ENCODE peak calls at places on chromosomes 7 and 10, in ten cellular contexts. N is ascending aorta, Y is mammary epithelial cell, A is Peyer's patch, R is GM12865, F is pancreas, J is fibroblast of the aortic adventitia, Q is fibroblast of pulmonary artery, U is cardiac muscle cell, H is spleen. G is an unnamed sample.

GRCh38 chr10:22461891-22462290 is 116.6 kb downstream of the SPAG6 start:
- DNase-seq in F (no peak), A (no peak), N (no peak), R (no peak), J (no peak), Y (no peak), Q (no peak), U (no peak), H (no peak), G (no peak)

GRCh38 chr7:96241834-96242233 is 80.1 kb downstream of the SLC25A13 start:
- DNase-seq in J (no peak), H (no peak), F (no peak), A (no peak), N (no peak), R (no peak), U (no peak), Q (no peak), Y (no peak), G (no peak)

GRCh38 chr7:137943132-137943551 is 58.7 kb downstream of the CREB3L2 start:
- DNase-seq in Q (peak; percentile 96), U (no peak), F (no peak), N (peak; percentile 83), H (no peak), A (peak; percentile 62), R (no peak), Y (no peak), J (peak; percentile 96), G (no peak)

GRCh38 chr10:123380491-123381085 is 226.4 kb downstream of the BUB3 start:
- DNase-seq in N (no peak), H (no peak), J (peak; percentile 67), Q (peak; percentile 34), A (no peak), U (no peak), Y (peak; percentile 32), F (no peak), R (peak; percentile 38), G (no peak)

GRCh38 chr10:77045046-77045445 is 592.6 kb downstream of the KCNMA1 start:
- DNase-seq in Q (no peak), H (no peak), J (no peak), N (no peak), R (no peak), F (no peak), A (no peak), U (no peak), Y (no peak), G (no peak)

GRCh38 chr10:1670541-1671365 is 66.6 kb downstream of the ADARB2 start:
- DNase-seq in Y (no peak), A (peak; percentile 36), Q (no peak), J (no peak), F (no peak), H (peak; percentile 73), U (no peak), N (no peak), R (no peak), G (no peak)

GRCh38 chr10:101827919-101828600 is 9.8 kb upstream of the OGA start:
- DNase-seq in Y (no peak), Q (no peak), F (no peak), H (peak; percentile 65), J (no peak), U (no peak), A (no peak), R (no peak), N (peak; percentile 46), G (no peak)

GRCh38 chr10:128861018-128861565 is 605.9 kb upstream of the MGMT start:
- DNase-seq in F (no peak), U (no peak), J (no peak), H (no peak), N (no peak), Y (no peak), R (no peak), A (no peak), Q (no peak), G (no peak)

GRCh38 chr10:59176241-59177030 is at the start of gene PHYHIPL:
- DNase-seq in A (peak; percentile 58), J (no peak), Q (no peak), F (peak; percentile 81), H (peak; percentile 59), U (peak; percentile 55), N (no peak), Y (peak; percentile 5), R (peak; percentile 64), G (peak; percentile 50)

DNA sequence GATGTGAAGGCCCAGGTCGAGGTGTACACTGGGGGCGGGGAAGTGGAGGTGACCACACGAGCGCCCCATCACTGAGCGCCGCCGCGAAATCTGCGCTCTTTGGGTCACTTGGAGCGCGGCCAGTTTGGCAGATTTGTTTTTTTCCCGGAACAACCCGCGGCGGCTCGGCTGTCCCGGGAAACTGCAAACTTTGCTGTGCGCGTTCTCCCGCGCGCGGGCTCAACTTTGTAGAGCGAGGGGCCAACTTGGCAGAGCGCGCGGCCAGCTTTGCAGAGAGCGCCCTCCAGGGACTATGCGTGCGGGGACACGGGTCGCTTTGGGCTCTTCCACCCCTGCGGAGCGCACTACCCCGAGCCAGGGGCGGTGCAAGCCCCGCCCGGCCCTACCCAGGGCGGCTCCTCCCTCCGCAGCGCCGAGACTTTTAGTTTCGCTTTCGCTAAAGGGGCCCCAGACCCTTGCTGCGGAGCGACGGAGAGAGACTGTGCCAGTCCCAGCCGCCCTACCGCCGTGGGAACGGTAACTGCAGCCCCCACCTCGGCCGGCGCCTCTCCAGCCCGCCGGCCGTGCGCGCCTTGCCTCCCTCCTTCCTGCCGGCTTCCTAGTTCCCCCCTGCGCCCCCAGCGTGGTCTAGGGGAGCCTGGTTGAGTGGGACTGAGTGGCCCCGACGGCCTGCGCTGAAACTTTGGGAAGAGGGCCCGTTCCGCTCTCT is at the start of gene CASP7:
- DNase-seq in U (peak; percentile 92), Y (peak; percentile 75), N (peak; percentile 81), R (peak; percentile 92), H (peak; percentile 94), Q (peak; percentile 74), J (peak; percentile 68), A (peak; percentile 92), F (peak; percentile 89), G (peak; percentile 49)
- TF ChIP-seq CTCF in U (no peak), Y (no peak), N (no peak), R (peak; percentile 25), H (peak; percentile 1), Q (no peak), J (no peak), A (no peak), F (no peak), G (no peak)

GRCh38 chr10:100570518-100570865 is 34.7 kb downstream of the HIF1AN start:
- DNase-seq in Y (no peak), U (no peak), R (no peak), H (no peak), A (peak; percentile 37), Q (no peak), J (no peak), F (no peak), N (peak; percentile 34), G (no peak)

GRCh38 chr10:100567826-100568225 is 32.1 kb downstream of the HIF1AN start:
- DNase-seq in Y (no peak), U (no peak), Q (no peak), F (no peak), N (peak; percentile 34), H (no peak), J (no peak), A (peak; percentile 18), R (no peak), G (no peak)

GRCh38 chr10:100568937-100569336 is 33.2 kb downstream of the HIF1AN start:
- DNase-seq in R (no peak), F (no peak), Y (no peak), Q (no peak), U (no peak), H (no peak), N (peak; percentile 27), J (no peak), A (peak; percentile 39), G (no peak)

GRCh38 chr10:100571069-100571817 is 35.5 kb downstream of the HIF1AN start:
- DNase-seq in Q (no peak), R (no peak), H (no peak), A (peak; percentile 27), Y (no peak), F (no peak), U (no peak), N (peak; percentile 21), J (no peak), G (no peak)

DNA sequence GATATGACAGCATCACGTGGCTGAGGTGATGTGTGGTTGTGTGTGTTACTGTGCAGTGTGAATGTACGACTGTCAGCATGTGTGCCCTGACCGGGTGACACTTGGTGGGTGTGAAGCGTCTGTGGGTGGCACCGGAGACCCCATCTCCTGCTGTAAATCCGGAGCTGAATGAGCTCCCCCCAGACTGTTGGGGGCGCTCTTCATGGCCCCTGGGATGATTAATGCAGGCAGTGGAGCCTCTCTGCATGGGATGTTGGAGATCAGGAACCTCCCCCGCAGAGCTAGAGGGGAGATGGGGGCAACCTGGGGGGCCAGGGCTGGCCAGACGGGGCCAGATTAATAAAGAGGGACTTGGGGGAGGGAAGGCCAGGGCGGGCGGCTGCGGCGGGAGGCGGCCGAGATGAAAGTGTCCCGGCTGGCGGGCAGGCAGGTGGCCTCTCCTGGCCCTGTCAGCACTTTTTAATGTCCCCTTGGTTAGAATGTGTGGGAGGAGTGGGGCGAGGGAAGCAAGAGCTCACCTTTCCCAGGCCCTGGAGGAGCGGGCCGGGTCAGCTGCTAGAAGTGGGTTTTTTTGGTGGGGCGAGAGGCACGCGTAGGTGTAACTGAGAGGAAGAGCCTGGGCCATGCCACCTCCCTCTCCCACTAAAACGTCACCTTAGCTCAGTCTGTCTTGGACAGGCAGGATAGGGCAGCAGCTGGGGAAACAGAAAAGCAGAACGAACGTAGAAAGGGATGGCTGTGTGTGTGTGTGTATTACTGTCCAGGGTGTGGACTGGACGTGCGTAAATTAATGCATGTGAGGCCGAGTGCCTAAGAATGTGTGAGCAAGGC is 34.2 kb downstream of the HIF1AN start:
- DNase-seq in A (peak; percentile 37), J (no peak), Y (no peak), F (no peak), R (no peak), U (peak; percentile 37), N (peak; percentile 41), Q (no peak), H (no peak), G (no peak)
- H3K4me3 ChIP-seq in A (no peak overlapping the region), J (no peak overlapping the region), Y (no peak overlapping the region), F (peak overlapping the region; percentile 37), R (no peak overlapping the region), U (peak overlapping the region; percentile 58), N (no peak overlapping the region), Q (no peak overlapping the region), H (no peak overlapping the region), G (no peak overlapping the region)

GRCh38 chr7:36082910-36083309 is 70.1 kb upstream of the EEPD1 start:
- DNase-seq in R (no peak), U (no peak), N (no peak), A (no peak), J (no peak), Y (no peak), F (no peak), H (no peak), Q (no peak), G (no peak)
- TF ChIP-seq CTCF in R (no peak), U (peak; percentile 5), N (no peak), A (no peak), J (no peak), Y (no peak), F (no peak), H (no peak), Q (no peak), G (no peak)

DNA sequence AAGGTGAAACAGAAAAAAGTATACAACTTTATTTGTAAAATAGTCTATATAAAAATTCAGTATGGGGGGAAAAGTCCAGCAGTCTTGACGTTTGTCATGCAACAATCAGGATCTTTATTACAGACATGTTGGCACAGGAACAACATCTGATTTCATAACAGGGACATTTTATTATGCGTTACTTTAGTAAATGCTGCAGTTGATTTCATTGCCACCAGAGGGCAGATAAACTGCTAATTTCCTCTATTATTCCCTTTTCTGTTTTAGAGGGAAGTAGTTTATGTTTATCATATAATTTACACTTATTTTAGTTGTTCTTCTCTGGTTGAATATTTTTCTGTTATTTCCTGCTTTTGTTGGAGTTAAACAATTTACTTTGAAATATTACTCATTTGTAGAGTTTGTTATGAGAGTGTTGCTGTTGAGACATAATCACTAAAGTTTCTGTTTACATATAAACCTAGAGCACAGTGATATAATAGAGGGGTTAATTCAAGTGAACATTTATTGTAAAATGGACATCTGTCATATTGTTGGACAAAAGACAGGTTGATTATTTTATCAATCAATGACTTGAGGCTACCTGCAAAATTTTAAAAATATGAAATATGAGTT is 3.3 kb downstream of the PLXDC2 start:
- DNase-seq in A (peak; percentile 53), H (no peak), F (no peak), N (no peak), U (peak; percentile 39), J (peak; percentile 66), R (peak; percentile 33), Q (peak; percentile 76), Y (peak; percentile 76), G (no peak)
- H3K4me3 ChIP-seq in A (no peak overlapping the region), H (no peak overlapping the region), F (no peak overlapping the region), N (peak overlapping the region; percentile 85), U (peak overlapping the region; percentile 83), J (no peak overlapping the region), R (no peak overlapping the region), Q (peak overlapping the region; percentile 66), Y (no peak overlapping the region), G (peak overlapping the region; percentile 78)

G was measured in dorsolateral prefrontal cortex.